ENCODE peak calls at places on chromosomes 4 and X, in four cellular contexts. J, X, A and B are unnamed samples.

GRCh38 chr4:109969909-109970308 is 57.2 kb downstream of the EGF start:
- DNase-seq in J (no peak), X (no peak), A (peak; percentile 75), B (no peak)

GRCh38 chr4:123503698-123504389 is 107.2 kb downstream of the SPRY1 start:
- DNase-seq in J (no peak), X (no peak), A (no peak), B (no peak)

GRCh38 chr4:26039950-26040349 is 125.9 kb downstream of the SMIM20 start:
- DNase-seq in J (no peak), X (no peak), A (no peak), B (peak; percentile 31)

GRCh38 chrX:103831803-103832544 is at the start of gene RAB9B:
- DNase-seq in J (peak; percentile 25), X (no peak), A (peak; percentile 41), B (peak; percentile 33)

GRCh38 chrX:52577464-52578173 is 60.8 kb upstream of the XAGE1B start:
- DNase-seq in J (no peak), X (no peak), A (no peak), B (no peak)

GRCh38 chr4:83852085-83852451 is 316.2 kb downstream of the GPAT3 start:
- DNase-seq in J (no peak), X (no peak), A (no peak), B (peak; percentile 88)

GRCh38 chrX:16825306-16826035 is 39.2 kb downstream of the TXLNG start:
- DNase-seq in J (no peak), X (no peak), A (peak; percentile 34), B (peak; percentile 42)

GRCh38 chr4:3238721-3239120 is 10.2 kb upstream of the MSANTD1 start:
- DNase-seq in J (no peak), X (no peak), A (no peak), B (no peak)

GRCh38 chrX:68833855-68834331 is 5.1 kb downstream of the EFNB1 start:
- DNase-seq in J (no peak), X (no peak), A (no peak), B (no peak)

GRCh38 chr4:128812360-128812958 is 3.0 kb downstream of the JADE1 start:
- DNase-seq in J (no peak), X (no peak), A (peak; percentile 68), B (peak; percentile 81)

GRCh38 chrX:102934624-102935023 is 2.4 kb upstream of the RAB40AL start:
- DNase-seq in J (peak; percentile 37), X (no peak), A (peak; percentile 18), B (peak; percentile 4)

GRCh38 chr4:126004936-126005335 is 690.2 kb downstream of the FAT4 start:
- DNase-seq in J (no peak), X (no peak), A (peak; percentile 12), B (peak; percentile 60)

GRCh38 chr4:148447672-148448071 is 5.5 kb upstream of the NR3C2 start:
- DNase-seq in J (no peak), X (no peak), A (peak; percentile 39), B (no peak)

GRCh38 chr4:158290912-158291311 is 80.6 kb downstream of the TMEM144 start:
- DNase-seq in J (no peak), X (no peak), A (no peak), B (no peak)

GRCh38 chr4:44098973-44099372 is 349.6 kb downstream of the KCTD8 start:
- DNase-seq in J (no peak), X (no peak), A (no peak), B (no peak)

GRCh38 chr4:9953089-9953488 is 68.2 kb downstream of the SLC2A9 start:
- DNase-seq in J (no peak), X (no peak), A (no peak), B (no peak)

GRCh38 chrX:39551748-39552147 is 546.0 kb downstream of the BCOR start:
- DNase-seq in J (peak; percentile 11), X (no peak), A (no peak), B (no peak)

DNA sequence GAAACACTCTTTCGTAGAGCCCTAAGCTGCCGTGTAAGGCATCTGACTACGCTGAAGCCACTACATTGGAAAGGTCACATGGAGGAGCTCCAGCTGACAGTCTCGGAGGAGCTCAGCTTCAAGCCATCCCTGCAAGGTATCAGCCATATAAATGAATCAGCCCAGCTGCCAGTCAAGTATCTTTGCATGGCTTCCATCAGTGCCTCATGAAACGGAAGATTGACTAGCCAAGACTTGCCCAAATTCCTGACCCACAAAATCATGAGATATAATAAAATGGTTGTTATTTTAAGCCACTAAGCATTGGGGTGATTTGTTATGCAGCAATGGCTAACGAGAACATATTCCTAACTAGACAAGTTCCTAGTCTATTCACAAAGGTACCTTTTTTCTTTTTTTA is 104.1 kb upstream of the SCOC start:
- DNase-seq in J (no peak), X (no peak), A (no peak), B (no peak)
- H3K9me1 ChIP-seq in J (no peaks in the 10 kb centered on the region), X (no peaks in the 10 kb centered on the region), A (no peaks in the 10 kb centered on the region), B (peaks cover 9% of the 10 kb centered on the region)

GRCh38 chr4:40299126-40299525 is 36.0 kb upstream of the CHRNA9 start:
- DNase-seq in J (no peak), X (no peak), A (no peak), B (no peak)

GRCh38 chr4:40289366-40290188 is 45.6 kb upstream of the CHRNA9 start:
- DNase-seq in J (no peak), X (no peak), A (no peak), B (peak; percentile 3)

GRCh38 chr4:40295572-40295971 is 39.6 kb upstream of the CHRNA9 start:
- DNase-seq in J (no peak), X (no peak), A (no peak), B (no peak)

GRCh38 chr4:40292313-40292759 is 42.8 kb upstream of the CHRNA9 start:
- DNase-seq in J (peak; percentile 36), X (peak; percentile 57), A (peak; percentile 15), B (peak; percentile 12)

GRCh38 chr4:40294339-40294738 is 40.8 kb upstream of the CHRNA9 start:
- DNase-seq in J (no peak), X (no peak), A (no peak), B (no peak)
- H3K9me1 ChIP-seq in J (no peaks in the 10 kb centered on the region), X (no peaks in the 10 kb centered on the region), A (no peaks in the 10 kb centered on the region), B (no peaks in the 10 kb centered on the region)

GRCh38 chr4:80685219-80685618 is 345.3 kb upstream of the BMP3 start:
- DNase-seq in J (no peak), X (no peak), A (no peak), B (no peak)

GRCh38 chr4:80678413-80678812 is 342.9 kb downstream of the CFAP299 start:
- DNase-seq in J (no peak), X (no peak), A (no peak), B (no peak)

GRCh38 chr4:80680934-80681333 is 345.4 kb downstream of the CFAP299 start:
- DNase-seq in J (no peak), X (no peak), A (no peak), B (no peak)
- H3K9me1 ChIP-seq in J (no peaks in the 10 kb centered on the region), X (no peaks in the 10 kb centered on the region), A (no peaks in the 10 kb centered on the region), B (no peaks in the 10 kb centered on the region)

GRCh38 chr4:95358320-95358889 is 190.4 kb downstream of the UNC5C start:
- DNase-seq in J (no peak), X (no peak), A (no peak), B (no peak)
- H3K9me1 ChIP-seq in J (no peaks in the 10 kb centered on the region), X (no peaks in the 10 kb centered on the region), A (no peaks in the 10 kb centered on the region), B (no peaks in the 10 kb centered on the region)